ENCODE peak calls at places on chromosomes 12 and 14, in seven cellular contexts. D is stomach, W is suprapubic skin, A is endothelial cell of umbilical vein, S is uterus, X is spleen, U is ovary. Z is an unnamed sample. For H3K27me3, the result is how much of the 10 kb centered on the place peaks cover.

GRCh38 chr12:99619389-99620158 is 28.0 kb upstream of the GARIN6 start:
- DNase-seq in U (no peak), W (no peak), D (no peak), X (no peak), S (no peak), A (no peak), Z (no peak)

GRCh38 chr14:51302319-51303030 is 62.4 kb downstream of the TMX1 start:
- DNase-seq in D (no peak), A (no peak), W (no peak), S (no peak), U (no peak), X (no peak), Z (no peak)

GRCh38 chr14:32545109-32545857 is 216.2 kb downstream of the AKAP6 start:
- DNase-seq in D (no peak), S (no peak), A (no peak), U (no peak), W (no peak), X (no peak), Z (no peak)

GRCh38 chr14:64826845-64827244 is 52.9 kb downstream of the SPTB start:
- DNase-seq in X (no peak), U (no peak), D (no peak), S (no peak), W (no peak), A (no peak), Z (no peak)

GRCh38 chr12:3553681-3554546 is 62.9 kb downstream of the PRMT8 start:
- DNase-seq in W (peak), S (no peak), U (no peak), X (no peak), D (peak), A (no peak), Z (no peak)

GRCh38 chr12:6536894-6537579 is 2.7 kb downstream of the GAPDH start:
- DNase-seq in D (no peak), A (no peak), X (no peak), W (no peak), U (no peak), S (no peak), Z (no peak)

GRCh38 chr12:9792185-9792900 is 31.6 kb upstream of the CD69 start:
- DNase-seq in X (no peak), W (no peak), S (no peak), D (no peak), A (no peak), U (no peak), Z (no peak)

GRCh38 chr14:70808023-70808401 is 1.3 kb downstream of the MAP3K9 start:
- DNase-seq in U (no peak), A (no peak), D (peak), S (no peak), W (no peak), X (peak), Z (peak)

GRCh38 chr14:99253890-99254289 is 18.1 kb downstream of the BCL11B start:
- DNase-seq in S (no peak), A (no peak), U (no peak), D (no peak), W (no peak), X (peak), Z (no peak)

GRCh38 chr14:59283380-59283779 is 94.9 kb downstream of the DAAM1 start:
- DNase-seq in D (no peak), A (no peak), S (no peak), W (no peak), U (no peak), X (no peak), Z (no peak)

GRCh38 chr12:21991526-21991925 is 50.3 kb upstream of the ABCC9 start:
- DNase-seq in U (no peak), D (no peak), X (no peak), S (no peak), A (no peak), W (no peak), Z (no peak)

GRCh38 chr12:123444396-123445026 is 8.0 kb upstream of the RILPL2 start:
- DNase-seq in W (no peak), S (no peak), A (peak), D (no peak), X (no peak), U (no peak), Z (no peak)

GRCh38 chr12:117599849-117600248 is 238.4 kb upstream of the NOS1 start:
- DNase-seq in A (no peak), W (no peak), S (no peak), X (no peak), D (no peak), U (no peak), Z (no peak)

GRCh38 chr14:93464271-93464670 is 33.5 kb downstream of the UNC79 start:
- DNase-seq in U (no peak), S (no peak), W (no peak), X (no peak), D (no peak), A (no peak), Z (no peak)

GRCh38 chr12:67649165-67650126 is 901 bp downstream of the DYRK2 start:
- DNase-seq in A (peak), W (peak), S (peak), U (peak), D (peak), X (peak), Z (peak)

GRCh38 chr12:127685476-127686234 is 581.3 kb upstream of the TMEM132C start:
- DNase-seq in X (no peak), S (no peak), U (no peak), A (no peak), W (no peak), D (no peak), Z (no peak)

GRCh38 chr14:89027097-89027740 is 202.8 kb downstream of the TTC8 start:
- DNase-seq in D (peak), W (no peak), A (peak), U (peak), S (peak), X (peak), Z (peak)

GRCh38 chr14:37241206-37241605 is 43.5 kb downstream of the MIPOL1 start:
- DNase-seq in A (no peak), X (no peak), U (no peak), W (no peak), S (no peak), D (no peak), Z (no peak)

GRCh38 chr12:21451529-21451928 is 14.1 kb downstream of the PYROXD1 start:
- DNase-seq in W (no peak), D (no peak), X (no peak), S (no peak), U (no peak), A (peak), Z (no peak)

GRCh38 chr12:80293759-80294158 is 150.3 kb upstream of the PTPRQ start:
- DNase-seq in U (no peak), D (no peak), X (no peak), A (no peak), S (no peak), W (no peak), Z (no peak)

GRCh38 chr12:110733089-110733715 is 9.5 kb downstream of the PPP1CC start:
- DNase-seq in S (no peak), D (no peak), A (no peak), X (no peak), U (no peak), W (no peak), Z (no peak)

GRCh38 chr14:85911044-85911443 is 381.1 kb downstream of the FLRT2 start:
- DNase-seq in U (no peak), X (no peak), D (no peak), W (no peak), S (no peak), A (no peak), Z (no peak)

GRCh38 chr12:28787151-28787550 is 361.9 kb upstream of the FAR2 start:
- DNase-seq in X (no peak), D (no peak), U (no peak), W (no peak), S (no peak), A (no peak), Z (no peak)

GRCh38 chr14:52413729-52414453 is 99.8 kb downstream of the PTGER2 start:
- DNase-seq in A (no peak), X (no peak), U (no peak), D (no peak), S (no peak), W (no peak), Z (no peak)

GRCh38 chr14:102078840-102079699 is 7.8 kb downstream of the HSP90AA1 start:
- DNase-seq in U (no peak), S (no peak), A (no peak), D (no peak), X (no peak), W (no peak), Z (no peak)

GRCh38 chr12:131865196-131865875 is 29.1 kb upstream of the ULK1 start:
- DNase-seq in X (no peak), S (no peak), U (no peak), D (no peak), A (no peak), W (no peak), Z (no peak)

GRCh38 chr14:100722367-100722766 is 4.3 kb upstream of the DLK1 start:
- DNase-seq in W (no peak), D (no peak), A (no peak), X (no peak), U (no peak), S (no peak), Z (no peak)

GRCh38 chr14:90168425-90169105 is 87.8 kb upstream of the PSMC1 start:
- DNase-seq in S (no peak), X (no peak), W (no peak), A (no peak), U (no peak), D (no peak), Z (no peak)

GRCh38 chr14:74401504-74402241 is 24.3 kb downstream of the SYNDIG1L start:
- DNase-seq in U (no peak), S (no peak), D (peak), X (peak), W (peak), A (no peak), Z (peak)

GRCh38 chr12:109763201-109763841 is 49.7 kb downstream of the FAM222A start:
- DNase-seq in A (peak), U (no peak), W (peak), X (no peak), D (peak), S (no peak), Z (peak)

GRCh38 chr14:101294136-101294535 is 267.2 kb upstream of the DIO3 start:
- DNase-seq in D (no peak), S (no peak), X (no peak), U (no peak), A (no peak), W (no peak), Z (no peak)

GRCh38 chr12:72075401-72075800 is 136.8 kb downstream of the TPH2 start:
- DNase-seq in A (no peak), D (no peak), X (no peak), W (no peak), S (no peak), U (no peak), Z (no peak)

GRCh38 chr12:74509886-74510285 is 27.7 kb upstream of the ATXN7L3B start:
- DNase-seq in D (no peak), X (no peak), A (no peak), S (no peak), U (no peak), W (no peak), Z (no peak)

GRCh38 chr12:67919406-67919805 is 69.8 kb upstream of the IFNG-AS1 start:
- DNase-seq in A (no peak), S (no peak), U (no peak), W (no peak), D (no peak), X (no peak), Z (no peak)

GRCh38 chr12:94874986-94875312 is 128.5 kb downstream of the NDUFA12 start:
- DNase-seq in X (no peak), W (no peak), A (no peak), D (no peak), S (no peak), U (no peak), Z (peak)

GRCh38 chr12:94872007-94872653 is 131.4 kb downstream of the NDUFA12 start:
- DNase-seq in W (no peak), S (no peak), D (peak), U (no peak), X (no peak), A (no peak), Z (no peak)

GRCh38 chr12:94873368-94874085 is 130.0 kb downstream of the NDUFA12 start:
- DNase-seq in D (peak), U (peak), A (no peak), X (peak), W (no peak), S (peak), Z (peak)

GRCh38 chr12:94874086-94874985 is 129.2 kb downstream of the NDUFA12 start:
- DNase-seq in X (no peak), W (no peak), A (no peak), S (no peak), U (no peak), D (no peak), Z (no peak)

GRCh38 chr12:94872671-94873367 is 130.7 kb downstream of the NDUFA12 start:
- DNase-seq in D (no peak), S (peak), U (peak), X (peak), W (no peak), A (no peak), Z (no peak)
- H3K27me3 ChIP-seq in D (under half), S (under half), U (under half), X (half or more), W (half or more), A (half or more), Z (under half)

DNA sequence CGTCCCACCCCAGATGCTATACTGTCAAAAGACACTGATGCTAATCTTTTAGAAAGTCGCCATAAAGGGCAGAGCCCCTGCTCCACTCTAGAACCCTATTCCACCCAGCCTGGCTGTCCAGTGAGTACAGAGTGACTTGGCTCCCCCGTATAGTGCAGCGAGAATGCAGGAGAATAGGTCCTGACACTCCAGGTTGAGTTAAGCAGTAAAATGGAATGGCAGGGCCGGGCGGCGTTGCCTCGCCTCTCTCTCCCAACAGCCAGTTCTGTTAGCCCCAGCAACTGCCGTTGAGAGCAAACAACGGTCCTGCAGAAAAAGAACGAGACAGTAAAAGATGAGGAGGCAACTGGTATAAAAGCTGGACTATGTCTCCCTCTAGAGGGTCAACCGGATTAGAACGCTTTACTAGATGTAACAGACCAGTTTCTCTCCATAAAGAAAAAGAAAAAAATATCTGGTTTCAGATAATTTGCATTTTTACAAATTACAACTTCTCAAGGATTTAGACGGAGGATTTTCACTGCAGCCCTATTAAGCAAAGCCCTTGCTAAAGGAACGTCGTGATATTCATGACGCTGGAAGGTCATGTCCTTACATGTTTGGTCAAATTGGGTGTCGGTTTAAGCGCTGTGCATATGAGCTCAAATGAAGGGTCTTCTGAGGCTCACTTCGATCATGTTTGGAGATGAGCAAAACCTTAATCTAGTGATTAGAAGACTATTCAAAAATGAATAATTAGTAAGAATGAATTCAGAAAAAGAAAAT is 67.5 kb upstream of the USP15 start:
- DNase-seq in A (peak), X (peak), S (peak), D (peak), W (no peak), U (peak), Z (peak)
- H3K4me3 ChIP-seq in A (peak), X (peak), S (peak), D (peak), W (peak), U (peak), Z (peak)

GRCh38 chr12:46209914-46210834 is 58.7 kb downstream of the SLC38A1 start:
- DNase-seq in X (peak), A (peak), U (no peak), S (peak), W (no peak), D (peak), Z (no peak)
- TF ChIP-seq POLR2A in X (no peak), A (no peak), U (no peak), S (no peak), W (no peak), D (no peak), Z (no peak)

GRCh38 chr14:96229315-96229714 is 24.7 kb downstream of the BDKRB2 start:
- DNase-seq in S (no peak), A (no peak), W (no peak), D (no peak), X (no peak), U (no peak), Z (no peak)
- H3K27me3 ChIP-seq in S (under half), A (under half), W (under half), D (under half), X (under half), U (under half), Z (under half)